ENCODE peak calls at places on chromosomes 1 and 21, in four cellular contexts. One of them, this sample, is unnamed.

GRCh38 chr1:25068829-25069228 is 138.8 kb upstream of the RUNX3 start:
- DNase-seq in GF-D8: no peak
- DNase-seq in RWPE1: no peak
- DNase-seq in AG04449: no peak
- DNase-seq in this sample: no peak

GRCh38 chr1:55313903-55314302 is 98.7 kb upstream of the USP24 start:
- DNase-seq in GF-D8: no peak
- DNase-seq in RWPE1: no peak
- DNase-seq in AG04449: no peak
- DNase-seq in this sample: no peak

GRCh38 chr1:31244326-31244725 is 4.6 kb upstream of the NKAIN1 start:
- DNase-seq in GF-D8: no peak
- DNase-seq in RWPE1: no peak
- DNase-seq in AG04449: no peak
- DNase-seq in this sample: no peak

GRCh38 chr1:228059536-228060457 is 22.7 kb upstream of the ARF1 start:
- DNase-seq in GF-D8: no peak
- DNase-seq in RWPE1: peak
- DNase-seq in AG04449: no peak
- DNase-seq in this sample: no peak

GRCh38 chr21:29523646-29524045 is 224.9 kb downstream of the BACH1 start:
- DNase-seq in GF-D8: no peak
- DNase-seq in RWPE1: no peak
- DNase-seq in AG04449: peak
- DNase-seq in this sample: no peak

GRCh38 chr1:77068013-77068412 is 151.2 kb downstream of the PIGK start:
- DNase-seq in GF-D8: no peak
- DNase-seq in RWPE1: peak
- DNase-seq in AG04449: no peak
- DNase-seq in this sample: no peak

GRCh38 chr1:85975770-85976386 is 180.7 kb downstream of the COL24A1 start:
- DNase-seq in GF-D8: no peak
- DNase-seq in RWPE1: no peak
- DNase-seq in AG04449: no peak
- DNase-seq in this sample: no peak

GRCh38 chr1:56434659-56435202 is 144.6 kb downstream of the PLPP3 start:
- DNase-seq in GF-D8: no peak
- DNase-seq in RWPE1: no peak
- DNase-seq in AG04449: no peak
- DNase-seq in this sample: no peak

GRCh38 chr1:34671887-34672286 is 83.0 kb upstream of the GJB5 start:
- DNase-seq in GF-D8: no peak
- DNase-seq in RWPE1: no peak
- DNase-seq in AG04449: no peak
- DNase-seq in this sample: no peak

GRCh38 chr21:42844411-42845113 is 34.8 kb downstream of the WDR4 start:
- DNase-seq in GF-D8: no peak
- DNase-seq in RWPE1: no peak
- DNase-seq in AG04449: no peak
- DNase-seq in this sample: no peak

GRCh38 chr1:57832616-57833015 is 408.8 kb upstream of the DAB1 start:
- DNase-seq in GF-D8: no peak
- DNase-seq in RWPE1: no peak
- DNase-seq in AG04449: no peak
- DNase-seq in this sample: no peak

GRCh38 chr1:41418868-41419583 is 57.8 kb downstream of the FOXO6 start:
- DNase-seq in GF-D8: no peak
- DNase-seq in RWPE1: peak
- DNase-seq in AG04449: peak
- DNase-seq in this sample: no peak

GRCh38 chr1:37152491-37152890 is 118.2 kb upstream of the GRIK3 start:
- DNase-seq in GF-D8: no peak
- DNase-seq in RWPE1: no peak
- DNase-seq in AG04449: no peak
- DNase-seq in this sample: no peak

GRCh38 chr1:58214674-58215073 is 331.9 kb downstream of the OMA1 start:
- DNase-seq in GF-D8: no peak
- DNase-seq in RWPE1: no peak
- DNase-seq in AG04449: no peak
- DNase-seq in this sample: no peak

GRCh38 chr1:230825061-230825803 is 43.1 kb downstream of the C1orf198 start:
- DNase-seq in GF-D8: no peak
- DNase-seq in RWPE1: peak
- DNase-seq in AG04449: peak
- DNase-seq in this sample: peak

GRCh38 chr1:167935252-167936067 is 1.0 kb upstream of the DCAF6 start:
- DNase-seq in GF-D8: peak
- DNase-seq in RWPE1: peak
- DNase-seq in AG04449: no peak
- DNase-seq in this sample: peak

GRCh38 chr1:25580933-25581332 is 35.7 kb upstream of the MAN1C1 start:
- DNase-seq in GF-D8: no peak
- DNase-seq in RWPE1: no peak
- DNase-seq in AG04449: no peak
- DNase-seq in this sample: no peak

GRCh38 chr21:26171310-26172100 is 935 bp upstream of the APP start:
- DNase-seq in GF-D8: no peak
- DNase-seq in RWPE1: no peak
- DNase-seq in AG04449: no peak
- DNase-seq in this sample: peak

GRCh38 chr1:204295666-204296065 is 64.1 kb downstream of the PLEKHA6 start:
- DNase-seq in GF-D8: no peak
- DNase-seq in RWPE1: no peak
- DNase-seq in AG04449: no peak
- DNase-seq in this sample: no peak